ENCODE peak calls at places on chromosomes 12 and 14, in nine cellular contexts. O is thoracic aorta, G is ovary, J is H9, E is HFF-Myc, P is GM10248, C is cardiac fibroblast, L is A549, X is dorsolateral prefrontal cortex. D is an unnamed sample.

GRCh38 chr12:51823875-51824565 is 24.5 kb downstream of the FIGNL2 start:
- DNase-seq in J (peak), O (no peak), P (no peak), C (peak), L (peak), G (no peak), X (no peak), E (peak), D (no peak)

GRCh38 chr14:101451166-101451565 is 110.1 kb upstream of the DIO3 start:
- DNase-seq in P (no peak), G (no peak), J (no peak), E (no peak), L (no peak), X (no peak), C (no peak), O (no peak), D (no peak)

GRCh38 chr14:96089401-96089800 is 50.2 kb downstream of the C14orf132 start:
- DNase-seq in L (no peak), E (no peak), J (no peak), G (no peak), X (no peak), P (no peak), C (no peak), O (no peak), D (no peak)

GRCh38 chr14:64643709-64644108 is 60.5 kb upstream of the PLEKHG3 start:
- DNase-seq in G (no peak), J (no peak), E (no peak), X (no peak), P (no peak), C (no peak), O (no peak), L (no peak), D (no peak)

GRCh38 chr14:23446291-23446851 is 10.9 kb upstream of the MYH7 start:
- DNase-seq in O (no peak), P (no peak), X (no peak), G (no peak), J (no peak), L (no peak), C (no peak), E (no peak), D (no peak)

GRCh38 chr14:102622262-102622885 is 29.9 kb downstream of the RCOR1 start:
- DNase-seq in J (no peak), E (no peak), L (no peak), X (no peak), P (no peak), O (no peak), G (no peak), C (no peak), D (no peak)

GRCh38 chr12:1776139-1776975 is 44.0 kb upstream of the LRTM2 start:
- DNase-seq in E (peak), L (peak), P (no peak), G (no peak), X (no peak), J (no peak), C (peak), O (no peak), D (no peak)

GRCh38 chr12:132161796-132162507 is 17.7 kb downstream of the NOC4L start:
- DNase-seq in L (no peak), G (no peak), C (no peak), J (no peak), O (no peak), E (no peak), X (no peak), P (no peak), D (no peak)

GRCh38 chr12:105485926-105486325 is 155.4 kb downstream of the C12orf75 start:
- DNase-seq in O (no peak), C (peak), L (no peak), J (no peak), P (no peak), G (no peak), E (no peak), X (no peak), D (no peak)

GRCh38 chr12:127957001-127957660 is 309.8 kb upstream of the TMEM132C start:
- DNase-seq in O (no peak), G (no peak), P (no peak), L (no peak), J (no peak), X (no peak), E (no peak), C (no peak), D (no peak)

GRCh38 chr14:22837059-22837749 is 819 bp downstream of the MMP14 start:
- DNase-seq in C (peak), L (no peak), G (peak), J (no peak), E (no peak), X (no peak), P (no peak), O (no peak), D (peak)

GRCh38 chr12:16348435-16349131 is 1.1 kb downstream of the MGST1 start:
- DNase-seq in C (peak), O (no peak), L (peak), P (no peak), J (no peak), G (no peak), X (no peak), E (no peak), D (no peak)

GRCh38 chr14:22099942-22100763 is 426.5 kb upstream of the OR4E1 start:
- DNase-seq in L (peak), E (peak), C (peak), G (peak), J (peak), X (peak), P (peak), O (no peak), D (peak)

DNA sequence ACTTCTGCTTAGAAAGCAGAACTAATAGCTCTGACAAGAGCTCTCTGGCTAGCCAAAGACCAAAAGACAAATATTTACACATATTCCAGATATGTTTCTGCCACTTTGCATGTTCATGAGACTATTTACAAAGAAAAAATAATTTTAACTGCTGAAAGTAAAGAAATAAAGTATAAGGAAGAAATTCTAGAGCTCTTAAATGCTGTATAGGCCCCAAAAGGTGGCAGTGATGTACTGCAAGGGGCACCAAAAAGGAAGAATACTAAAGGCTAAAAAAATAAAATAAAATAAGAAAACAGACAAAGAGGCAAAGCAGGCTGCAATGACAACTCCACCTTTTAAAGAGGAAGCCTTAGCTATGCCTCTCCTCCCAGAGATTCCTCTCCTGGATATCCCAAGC is 23.0 kb downstream of the KLRK1 start:
- DNase-seq in L (peak), G (no peak), X (no peak), O (no peak), P (no peak), E (no peak), J (no peak), C (peak), D (no peak)
- TF ChIP-seq CTCF in L (peak), G (no peak), X (no peak), O (peak), P (no peak), E (peak), J (peak), C (peak), D (peak)

GRCh38 chr12:68235576-68235975 is 10.0 kb upstream of the IL26 start:
- DNase-seq in X (no peak), E (no peak), G (no peak), L (no peak), O (no peak), J (no peak), P (no peak), C (no peak), D (no peak)

GRCh38 chr12:68237523-68238070 is 12.0 kb upstream of the IL26 start:
- DNase-seq in E (no peak), P (no peak), J (no peak), G (no peak), L (no peak), C (peak), X (no peak), O (no peak), D (no peak)

GRCh38 chr12:68236421-68237059 is 10.9 kb upstream of the IL26 start:
- DNase-seq in P (peak), J (no peak), O (no peak), E (no peak), L (no peak), G (no peak), C (no peak), X (no peak), D (no peak)

GRCh38 chr12:68239309-68239708 is 13.7 kb upstream of the IL26 start:
- DNase-seq in C (no peak), E (no peak), L (no peak), P (no peak), X (no peak), G (no peak), O (no peak), J (no peak), D (no peak)

DNA sequence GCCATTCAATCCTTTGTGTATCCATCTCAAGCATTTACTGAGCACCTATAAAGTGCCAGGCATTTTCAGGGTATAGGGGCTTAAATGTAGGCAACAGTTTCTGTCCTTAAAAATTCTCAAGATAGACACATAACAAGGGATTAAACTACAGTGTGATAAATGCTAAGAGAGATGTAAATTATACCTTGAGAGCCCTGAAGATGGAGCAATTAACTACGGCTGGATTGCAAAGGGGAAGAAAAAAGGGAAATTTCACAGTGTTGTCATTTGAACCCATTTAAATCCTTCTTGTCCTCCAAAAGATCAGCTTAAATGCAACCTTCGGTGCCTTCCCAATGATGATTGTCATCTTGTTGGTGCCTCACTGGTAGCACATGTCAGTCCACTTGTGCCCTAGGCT is 11.5 kb upstream of the IL26 start:
- DNase-seq in J (no peak), O (no peak), G (no peak), X (no peak), E (no peak), L (no peak), P (no peak), C (peak), D (no peak)
- TF ChIP-seq CTCF in J (no peak), O (no peak), G (peak), X (no peak), E (no peak), L (no peak), P (peak), C (no peak), D (no peak)

GRCh38 chr12:12724421-12725085 is 7.4 kb downstream of the CDKN1B start:
- DNase-seq in X (no peak), E (no peak), L (no peak), C (peak), J (no peak), P (no peak), O (no peak), G (no peak), D (no peak)
- TF ChIP-seq CTCF in X (no peak), E (no peak), L (no peak), C (no peak), J (no peak), P (no peak), O (no peak), G (peak), D (no peak)

GRCh38 chr12:49557917-49558215 is 10.1 kb downstream of the MCRS1 start:
- DNase-seq in P (no peak), X (no peak), G (no peak), J (no peak), L (peak), C (no peak), E (no peak), O (no peak), D (no peak)
- TF ChIP-seq CTCF in P (peak), X (peak), G (no peak), J (no peak), L (peak), C (peak), E (peak), O (no peak), D (peak)

DNA sequence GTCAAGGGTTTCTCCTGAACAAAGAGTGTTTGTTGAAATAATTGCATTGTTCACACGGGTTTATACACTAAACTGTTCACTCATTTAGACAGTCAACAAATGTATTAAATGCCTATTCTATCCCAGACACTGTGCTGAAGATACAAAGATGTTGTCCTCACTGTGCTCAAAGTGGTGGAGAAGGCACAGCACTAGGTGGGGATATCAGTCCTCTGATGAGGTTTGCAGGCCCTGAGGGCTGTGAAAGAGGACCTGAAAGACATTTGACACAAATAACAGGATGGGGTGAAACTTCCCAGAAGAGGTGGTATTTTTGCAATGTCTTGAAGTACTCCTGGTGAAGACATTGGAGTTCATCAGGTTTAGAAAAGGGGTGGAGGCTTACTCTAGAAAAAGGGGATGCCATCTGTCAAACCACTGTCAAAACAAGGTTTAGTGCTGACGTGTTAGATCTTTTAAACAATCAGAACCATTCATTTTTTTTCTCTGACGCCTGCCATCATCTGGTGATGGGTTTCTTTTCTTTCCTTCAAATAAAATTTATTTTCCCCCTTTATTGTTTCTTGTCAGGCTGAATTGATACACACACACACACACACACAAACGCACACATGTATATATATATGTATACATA is 69.5 kb downstream of the ACSS3 start:
- DNase-seq in J (no peak), L (no peak), P (no peak), C (no peak), E (no peak), G (no peak), O (no peak), X (no peak), D (no peak)
- TF ChIP-seq CTCF in J (no peak), L (no peak), P (no peak), C (no peak), E (no peak), G (no peak), O (no peak), X (no peak), D (no peak)

GRCh38 chr12:88490425-88490824 is 89.8 kb downstream of the KITLG start:
- DNase-seq in P (no peak), L (no peak), E (no peak), C (no peak), X (no peak), O (no peak), G (no peak), J (no peak), D (no peak)
- TF ChIP-seq CTCF in P (no peak), L (no peak), E (no peak), C (no peak), X (no peak), O (no peak), G (no peak), J (no peak), D (no peak)

GRCh38 chr12:92737855-92738850 is 35.4 kb downstream of the PLEKHG7 start:
- DNase-seq in X (no peak), L (no peak), O (no peak), P (no peak), G (no peak), J (no peak), C (no peak), E (no peak), D (no peak)

GRCh38 chr12:92730758-92731157 is 28.0 kb downstream of the PLEKHG7 start:
- DNase-seq in O (no peak), P (no peak), C (no peak), X (no peak), L (no peak), G (no peak), E (no peak), J (no peak), D (no peak)

GRCh38 chr12:92739099-92739498 is 36.3 kb downstream of the PLEKHG7 start:
- DNase-seq in E (no peak), X (no peak), J (no peak), L (peak), O (no peak), G (no peak), P (no peak), C (peak), D (no peak)

GRCh38 chr12:92736605-92737004 is 33.8 kb downstream of the PLEKHG7 start:
- DNase-seq in J (no peak), G (no peak), C (no peak), O (no peak), X (no peak), P (no peak), L (no peak), E (no peak), D (no peak)

DNA sequence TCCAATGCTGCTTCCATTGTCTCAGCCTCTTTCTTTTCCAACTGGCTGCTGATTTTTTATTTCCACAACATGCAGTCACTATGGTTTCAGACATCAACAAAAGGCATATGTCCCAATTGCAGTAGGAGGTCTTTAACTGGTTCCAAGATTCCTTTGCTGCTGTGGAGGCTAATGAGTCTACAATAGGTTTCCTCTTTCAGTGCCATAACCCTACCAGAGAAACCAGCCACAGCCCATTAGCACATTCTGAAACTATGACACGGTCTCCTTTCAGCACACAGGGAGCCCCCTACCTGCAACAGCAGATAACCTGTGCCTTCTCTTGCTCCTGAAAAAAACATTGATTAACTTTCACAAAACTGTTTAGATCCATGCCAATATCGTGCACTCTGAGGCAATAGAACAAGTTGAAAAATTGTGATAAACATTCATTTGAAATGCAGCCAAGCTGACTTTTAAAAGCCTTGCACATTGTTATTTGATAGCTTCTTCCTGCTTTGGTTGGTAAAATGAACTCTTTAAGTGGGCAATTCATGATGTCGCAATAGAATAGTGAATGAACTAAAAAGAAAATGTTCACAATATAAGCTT is 32.4 kb downstream of the PLEKHG7 start:
- DNase-seq in G (no peak), P (no peak), X (no peak), O (no peak), C (peak), J (no peak), L (peak), E (peak), D (no peak)
- TF ChIP-seq CTCF in G (no peak), P (no peak), X (no peak), O (no peak), C (no peak), J (peak), L (no peak), E (no peak), D (peak)

DNA sequence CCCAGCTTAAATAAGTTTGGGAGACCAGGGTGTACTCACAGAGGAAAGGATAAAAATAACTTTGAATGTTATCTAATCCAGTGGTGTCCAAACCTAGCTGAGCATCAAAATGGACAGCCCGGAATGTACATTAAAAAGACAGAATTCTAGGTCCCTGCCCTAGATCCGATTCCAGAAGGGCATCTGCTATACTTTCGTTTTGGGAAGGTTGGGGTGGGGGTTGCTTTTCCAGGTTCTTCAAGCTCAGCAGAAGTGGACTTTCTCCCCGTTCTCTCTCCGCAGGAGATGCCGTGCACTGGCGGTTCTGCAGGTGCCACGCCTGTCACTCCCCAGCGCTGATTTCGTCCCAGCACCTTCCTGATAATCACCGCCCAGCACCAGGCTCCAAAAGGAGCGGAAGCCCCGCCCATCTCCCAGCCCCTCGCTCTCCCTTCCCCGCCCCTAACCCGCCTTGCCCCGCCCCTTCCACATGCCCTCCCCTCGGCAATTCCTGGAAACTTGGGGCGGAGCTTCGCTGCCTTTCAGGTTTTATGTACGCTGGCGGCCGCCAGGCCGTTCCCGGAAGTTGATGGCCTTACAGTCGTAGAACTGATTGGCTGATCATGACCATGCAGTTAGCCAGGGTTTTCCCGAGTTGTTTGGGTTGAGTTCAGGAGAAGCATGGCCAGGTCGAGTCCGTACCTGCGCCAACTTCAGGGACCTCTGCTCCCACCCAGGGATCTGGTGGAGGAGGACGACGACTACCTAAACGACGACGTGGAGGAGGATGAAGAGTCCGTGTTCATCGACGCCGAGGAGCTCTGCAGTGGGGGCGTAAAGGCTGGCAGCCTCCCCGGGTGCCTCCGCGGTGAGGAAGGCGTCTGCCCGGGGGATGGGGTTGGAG is at the start of gene HELB:
- DNase-seq in E (peak), O (peak), C (peak), J (peak), P (peak), L (peak), X (peak), G (peak), D (peak)
- TF ChIP-seq CTCF in E (no peak), O (no peak), C (no peak), J (no peak), P (no peak), L (no peak), X (no peak), G (no peak), D (no peak)